ENCODE peak calls at places on chromosomes 4 and X, in four cellular contexts. One of them, this sample, is unnamed.

GRCh38 chr4:186918466-186918865 is 194.8 kb upstream of the FAT1 start:
- DNase-seq in Peyer's patch: no peak
- DNase-seq in upper lobe of left lung: no peak
- DNase-seq in tibial artery: no peak
- DNase-seq in this sample: no peak

GRCh38 chr4:1900087-1900433 is 28.9 kb downstream of the NSD2 start:
- DNase-seq in upper lobe of left lung: no peak
- DNase-seq in tibial artery: no peak
- DNase-seq in Peyer's patch: no peak
- DNase-seq in this sample: no peak

GRCh38 chr4:76738081-76738931 is 159.6 kb downstream of the SOWAHB start:
- DNase-seq in tibial artery: peak; percentile 45
- DNase-seq in Peyer's patch: no peak
- DNase-seq in upper lobe of left lung: no peak
- DNase-seq in this sample: no peak

GRCh38 chr4:41881931-41882621 is 53.2 kb upstream of the TMEM33 start:
- DNase-seq in upper lobe of left lung: peak; percentile 81
- DNase-seq in tibial artery: no peak
- DNase-seq in Peyer's patch: no peak
- DNase-seq in this sample: no peak

GRCh38 chr4:145937990-145938611 is 522 bp downstream of the ZNF827 start:
- DNase-seq in tibial artery: no peak
- DNase-seq in upper lobe of left lung: peak; percentile 9
- DNase-seq in Peyer's patch: peak; percentile 40
- DNase-seq in this sample: peak; percentile 23

GRCh38 chr4:8050555-8051206 is 107.9 kb downstream of the ABLIM2 start:
- DNase-seq in Peyer's patch: peak; percentile 17
- DNase-seq in tibial artery: peak; percentile 43
- DNase-seq in upper lobe of left lung: peak; percentile 87
- DNase-seq in this sample: peak; percentile 80

GRCh38 chr4:48699470-48699869 is 80.6 kb downstream of the FRYL start:
- DNase-seq in Peyer's patch: no peak
- DNase-seq in upper lobe of left lung: no peak
- DNase-seq in tibial artery: no peak
- DNase-seq in this sample: no peak

GRCh38 chrX:129653985-129654651 is 638 bp downstream of the APLN start:
- DNase-seq in Peyer's patch: no peak
- DNase-seq in upper lobe of left lung: peak; percentile 86
- DNase-seq in tibial artery: no peak
- DNase-seq in this sample: no peak

GRCh38 chr4:169410839-169411770 is 140.3 kb upstream of the SH3RF1 start:
- DNase-seq in tibial artery: peak; percentile 29
- DNase-seq in Peyer's patch: peak; percentile 23
- DNase-seq in upper lobe of left lung: no peak
- DNase-seq in this sample: no peak

GRCh38 chr4:16788893-16789292 is 109.6 kb downstream of the LDB2 start:
- DNase-seq in tibial artery: no peak
- DNase-seq in Peyer's patch: no peak
- DNase-seq in upper lobe of left lung: no peak
- DNase-seq in this sample: no peak

GRCh38 chrX:15416133-15416993 is 32.1 kb upstream of the VEGFD start:
- DNase-seq in upper lobe of left lung: no peak
- DNase-seq in tibial artery: no peak
- DNase-seq in Peyer's patch: no peak
- DNase-seq in this sample: no peak

GRCh38 chrX:41785685-41786084 is 61.7 kb downstream of the GPR82 start:
- DNase-seq in upper lobe of left lung: no peak
- DNase-seq in tibial artery: no peak
- DNase-seq in Peyer's patch: no peak
- DNase-seq in this sample: no peak

GRCh38 chrX:13647709-13648212 is 5.2 kb upstream of the TCEANC start:
- DNase-seq in Peyer's patch: peak; percentile 45
- DNase-seq in tibial artery: peak; percentile 45
- DNase-seq in upper lobe of left lung: no peak
- DNase-seq in this sample: peak; percentile 18

GRCh38 chr4:168993724-168994510 is 16.1 kb downstream of the CBR4 start:
- DNase-seq in Peyer's patch: no peak
- DNase-seq in tibial artery: no peak
- DNase-seq in upper lobe of left lung: no peak
- DNase-seq in this sample: no peak

GRCh38 chr4:104418313-104418712 is 76.4 kb downstream of the CXXC4 start:
- DNase-seq in Peyer's patch: no peak
- DNase-seq in tibial artery: no peak
- DNase-seq in upper lobe of left lung: no peak
- DNase-seq in this sample: no peak

GRCh38 chr4:54493862-54494261 is 163.9 kb upstream of the KIT start:
- DNase-seq in upper lobe of left lung: no peak
- DNase-seq in Peyer's patch: no peak
- DNase-seq in tibial artery: no peak
- DNase-seq in this sample: no peak

GRCh38 chr4:105666693-105667092 is 41.8 kb downstream of the INTS12 start:
- DNase-seq in tibial artery: no peak
- DNase-seq in upper lobe of left lung: no peak
- DNase-seq in Peyer's patch: no peak
- DNase-seq in this sample: peak; percentile 27

GRCh38 chr4:168511780-168512467 is 15.1 kb downstream of the PALLD start:
- DNase-seq in Peyer's patch: peak; percentile 20
- DNase-seq in upper lobe of left lung: peak; percentile 3
- DNase-seq in tibial artery: no peak
- DNase-seq in this sample: no peak

GRCh38 chr4:6339818-6340445 is 70.3 kb downstream of the WFS1 start:
- DNase-seq in tibial artery: no peak
- DNase-seq in upper lobe of left lung: peak; percentile 36
- DNase-seq in Peyer's patch: no peak
- DNase-seq in this sample: no peak

GRCh38 chrX:129495941-129496340 is 27.3 kb downstream of the SMARCA1 start:
- DNase-seq in upper lobe of left lung: no peak
- DNase-seq in Peyer's patch: no peak
- DNase-seq in tibial artery: no peak
- DNase-seq in this sample: no peak

GRCh38 chr4:161554372-161554990 is 609.3 kb downstream of the FSTL5 start:
- DNase-seq in Peyer's patch: no peak
- DNase-seq in tibial artery: no peak
- DNase-seq in upper lobe of left lung: no peak
- DNase-seq in this sample: no peak

GRCh38 chr4:152462047-152462446 is 73.8 kb downstream of the FBXW7 start:
- DNase-seq in Peyer's patch: peak; percentile 44
- DNase-seq in tibial artery: no peak
- DNase-seq in upper lobe of left lung: no peak
- DNase-seq in this sample: no peak

GRCh38 chrX:103800318-103800717 is 23.7 kb downstream of the PLP1 start:
- DNase-seq in upper lobe of left lung: no peak
- DNase-seq in Peyer's patch: no peak
- DNase-seq in tibial artery: no peak
- DNase-seq in this sample: no peak

GRCh38 chr4:151948351-151949016 is 187.7 kb upstream of the GATB start:
- DNase-seq in Peyer's patch: no peak
- DNase-seq in upper lobe of left lung: no peak
- DNase-seq in tibial artery: no peak
- DNase-seq in this sample: no peak

GRCh38 chr4:56255820-56256219 is 131.5 kb downstream of the AASDH start:
- DNase-seq in upper lobe of left lung: no peak
- DNase-seq in tibial artery: no peak
- DNase-seq in Peyer's patch: no peak
- DNase-seq in this sample: no peak

GRCh38 chrX:21193196-21193595 is 181.0 kb upstream of the CNKSR2 start:
- DNase-seq in upper lobe of left lung: no peak
- DNase-seq in Peyer's patch: no peak
- DNase-seq in tibial artery: no peak
- DNase-seq in this sample: no peak

GRCh38 chrX:44261286-44261685 is 82.2 kb downstream of the EFHC2 start:
- DNase-seq in Peyer's patch: no peak
- DNase-seq in upper lobe of left lung: no peak
- DNase-seq in tibial artery: no peak
- DNase-seq in this sample: no peak

GRCh38 chr4:163556169-163556568 is 61.7 kb downstream of the TMA16 start:
- DNase-seq in Peyer's patch: no peak
- DNase-seq in tibial artery: no peak
- DNase-seq in upper lobe of left lung: no peak
- DNase-seq in this sample: peak; percentile 36

GRCh38 chrX:107448625-107449468 is 605 bp upstream of the FRMPD3 start:
- DNase-seq in tibial artery: no peak
- DNase-seq in upper lobe of left lung: peak; percentile 32
- DNase-seq in Peyer's patch: no peak
- DNase-seq in this sample: peak; percentile 46

GRCh38 chr4:87220094-87220831 is at the start of gene KLHL8:
- DNase-seq in tibial artery: peak; percentile 78
- DNase-seq in upper lobe of left lung: peak; percentile 99
- DNase-seq in Peyer's patch: peak; percentile 74
- DNase-seq in this sample: peak; percentile 54

GRCh38 chr4:40749717-40750460 is at the start of gene NSUN7:
- DNase-seq in Peyer's patch: peak; percentile 55
- DNase-seq in tibial artery: no peak
- DNase-seq in upper lobe of left lung: peak; percentile 95
- DNase-seq in this sample: peak; percentile 70

GRCh38 chr4:124030038-124030638 is 633.5 kb downstream of the SPRY1 start:
- DNase-seq in upper lobe of left lung: no peak
- DNase-seq in Peyer's patch: no peak
- DNase-seq in tibial artery: peak; percentile 35
- DNase-seq in this sample: no peak

GRCh38 chr4:141102367-141102766 is 30.9 kb downstream of the RNF150 start:
- DNase-seq in upper lobe of left lung: no peak
- DNase-seq in tibial artery: no peak
- DNase-seq in Peyer's patch: no peak
- DNase-seq in this sample: no peak

GRCh38 chr4:136392576-136392975 is 1139.7 kb downstream of the PCDH18 start:
- DNase-seq in tibial artery: no peak
- DNase-seq in upper lobe of left lung: no peak
- DNase-seq in Peyer's patch: no peak
- DNase-seq in this sample: no peak

GRCh38 chr4:10416441-10416840 is 40.8 kb downstream of the ZNF518B start:
- DNase-seq in upper lobe of left lung: no peak
- DNase-seq in Peyer's patch: no peak
- DNase-seq in tibial artery: no peak
- DNase-seq in this sample: no peak

This sample was measured in NCI-H1105 treated with DMSO at 0.1 percent for 48 hours.